ENCODE peak calls at places on chromosome 1, in five cellular contexts. N is psoas muscle, Y is ecto neural progenitor cell, D is brain pericyte, I is Calu3. M is an unnamed sample.
A peak's percentile ranks its signal among the peaks of the same experiment; 100 is the strongest.

GRCh38 chr1:201739054-201739453 is 89.9 kb upstream of the IPO9 start:
- DNase-seq in Y (no peak), D (no peak), N (no peak), I (no peak), M (peak; percentile 57)

GRCh38 chr1:145887631-145888030 is 2.0 kb upstream of the ANKRD35 start:
- DNase-seq in N (no peak), Y (no peak), I (peak; percentile 67), D (no peak), M (no peak)

GRCh38 chr1:21262282-21263051 is 27.8 kb downstream of the ECE1 start:
- DNase-seq in N (peak; percentile 89), D (peak; percentile 87), I (peak; percentile 27), Y (no peak), M (peak; percentile 59)

GRCh38 chr1:94926365-94926914 is 470 bp downstream of the CNN3 start:
- DNase-seq in N (peak; percentile 69), I (peak; percentile 78), D (no peak), Y (peak; percentile 81), M (peak; percentile 66)

GRCh38 chr1:228319352-228320088 is 87.1 kb downstream of the TRIM11 start:
- DNase-seq in Y (no peak), I (no peak), D (no peak), N (no peak), M (no peak)

GRCh38 chr1:26317612-26318337 is at the start of gene CD52:
- DNase-seq in I (no peak), N (no peak), D (no peak), Y (no peak), M (peak; percentile 71)

GRCh38 chr1:96259399-96259798 is 462.2 kb upstream of the PTBP2 start:
- DNase-seq in Y (peak; percentile 78), I (no peak), D (no peak), N (no peak), M (peak; percentile 2)

GRCh38 chr1:233343262-233343661 is 15.7 kb downstream of the MAP3K21 start:
- DNase-seq in Y (no peak), N (no peak), D (no peak), I (peak; percentile 64), M (no peak)

GRCh38 chr1:235532350-235532749 is 28.1 kb upstream of the B3GALNT2 start:
- DNase-seq in D (no peak), Y (no peak), I (no peak), N (no peak), M (no peak)

GRCh38 chr1:214332950-214333798 is 52.2 kb downstream of the SMYD2 start:
- DNase-seq in I (peak; percentile 75), Y (peak; percentile 68), N (peak; percentile 77), D (peak; percentile 18), M (peak; percentile 76)

GRCh38 chr1:206491592-206491991 is 15.7 kb upstream of the RASSF5 start:
- DNase-seq in N (no peak), I (no peak), Y (no peak), D (no peak), M (no peak)

GRCh38 chr1:211285196-211285595 is 26.0 kb downstream of the RCOR3 start:
- DNase-seq in Y (no peak), I (no peak), N (no peak), D (no peak), M (no peak)

GRCh38 chr1:181142096-181143043 is 53.9 kb downstream of the IER5 start:
- DNase-seq in N (peak; percentile 95), I (peak; percentile 96), D (no peak), Y (peak; percentile 94), M (peak; percentile 94)

GRCh38 chr1:230632273-230632873 is 9.9 kb upstream of the COG2 start:
- DNase-seq in D (no peak), Y (peak; percentile 50), I (peak; percentile 54), N (no peak), M (peak; percentile 76)

GRCh38 chr1:53703174-53703573 is 35.8 kb downstream of the GLIS1 start:
- DNase-seq in I (no peak), N (no peak), Y (no peak), D (no peak), M (no peak)

GRCh38 chr1:175493321-175493998 is 249.9 kb downstream of the TNR start:
- DNase-seq in N (no peak), I (no peak), D (no peak), Y (no peak), M (peak; percentile 30)

GRCh38 chr1:29282924-29283803 is 46.8 kb downstream of the PTPRU start:
- DNase-seq in N (peak; percentile 69), I (peak; percentile 18), D (no peak), Y (peak; percentile 98), M (peak; percentile 99)

GRCh38 chr1:63688302-63688701 is 85.5 kb upstream of the ROR1 start:
- DNase-seq in Y (no peak), I (no peak), D (no peak), N (no peak), M (no peak)

GRCh38 chr1:14597343-14598006 is 1.0 kb upstream of the KAZN start:
- DNase-seq in N (no peak), Y (peak; percentile 72), D (no peak), I (no peak), M (peak; percentile 81)

GRCh38 chr1:182972231-182972630 is 19.3 kb upstream of the SHCBP1L start:
- DNase-seq in D (no peak), I (no peak), N (no peak), Y (no peak), M (no peak)

GRCh38 chr1:31027693-31028526 is 37.6 kb downstream of the PUM1 start:
- DNase-seq in D (no peak), N (no peak), I (no peak), Y (no peak), M (no peak)

GRCh38 chr1:212021563-212021962 is 13.8 kb downstream of the INTS7 start:
- DNase-seq in N (no peak), I (no peak), Y (no peak), D (no peak), M (peak; percentile 9)

GRCh38 chr1:108079550-108079949 is 114.6 kb upstream of the VAV3 start:
- DNase-seq in N (no peak), Y (no peak), I (no peak), D (no peak), M (peak; percentile 18)

GRCh38 chr1:183019860-183020259 is 3.4 kb upstream of the LAMC1 start:
- DNase-seq in N (no peak), Y (no peak), I (peak; percentile 68), D (no peak), M (peak; percentile 69)

GRCh38 chr1:179251675-179252074 is 22.2 kb upstream of the ABL2 start:
- DNase-seq in Y (no peak), N (no peak), I (no peak), D (no peak), M (peak; percentile 38)

GRCh38 chr1:165905853-165906252 is 78.4 kb downstream of the UCK2 start:
- DNase-seq in I (no peak), N (no peak), D (no peak), Y (no peak), M (no peak)

GRCh38 chr1:172745014-172745413 is 86.1 kb downstream of the FASLG start:
- DNase-seq in N (no peak), Y (no peak), I (peak; percentile 64), D (peak; percentile 45), M (peak; percentile 77)

GRCh38 chr1:240585975-240586374 is 26.0 kb downstream of the GREM2 start:
- DNase-seq in N (no peak), Y (no peak), D (no peak), I (no peak), M (no peak)

GRCh38 chr1:201672685-201673084 is 133.8 kb downstream of the NAV1 start:
- DNase-seq in I (no peak), N (peak; percentile 16), D (no peak), Y (no peak), M (no peak)

GRCh38 chr1:85202092-85202863 is 1.5 kb upstream of the SYDE2 start:
- DNase-seq in N (no peak), Y (no peak), I (no peak), D (no peak), M (peak; percentile 20)

GRCh38 chr1:43936470-43937151 is 3.0 kb downstream of the ARTN start:
- DNase-seq in N (peak; percentile 66), I (peak; percentile 59), Y (peak; percentile 73), D (no peak), M (peak; percentile 85)

GRCh38 chr1:167090289-167090942 is at the start of gene GPA33:
- DNase-seq in I (no peak), Y (no peak), D (no peak), N (no peak), M (no peak)

GRCh38 chr1:213586609-213586972 is 401.2 kb upstream of the PROX1 start:
- DNase-seq in I (no peak), N (no peak), Y (no peak), D (no peak), M (no peak)

GRCh38 chr1:200380589-200381021 is 29.2 kb downstream of the ZNF281 start:
- DNase-seq in Y (no peak), N (no peak), D (no peak), I (no peak), M (no peak)

M was measured in GM23338.